ENCODE peak calls at places on chromosomes 11 and 22, in ten cellular contexts. L, K, N, V, G, A, M, Z, J and X are unnamed samples.

GRCh38 chr11:15148181-15148580 is 33.5 kb downstream of the INSC start:
- DNase-seq in L (no peak), K (no peak), N (no peak), V (no peak), G (no peak), A (no peak), M (no peak), Z (no peak), J (no peak), X (no peak)

GRCh38 chr22:20852076-20852475 is 6.5 kb downstream of the PI4KA start:
- DNase-seq in L (no peak), K (no peak), N (no peak), V (no peak), G (no peak), A (no peak), M (no peak), Z (no peak), J (no peak), X (no peak)

GRCh38 chr11:16356057-16356750 is at the start of gene SOX6:
- DNase-seq in L (peak; percentile 33), K (no peak), N (no peak), V (no peak), G (no peak), A (no peak), M (peak; percentile 0), Z (no peak), J (no peak), X (peak; percentile 26)

GRCh38 chr11:33412231-33412630 is 155.1 kb downstream of the HIPK3 start:
- DNase-seq in L (no peak), K (no peak), N (no peak), V (no peak), G (no peak), A (no peak), M (no peak), Z (no peak), J (no peak), X (no peak)

GRCh38 chr11:35146074-35146521 is 7.1 kb downstream of the CD44 start:
- DNase-seq in L (no peak), K (peak; percentile 53), N (no peak), V (no peak), G (no peak), A (no peak), M (no peak), Z (peak; percentile 61), J (peak; percentile 53), X (no peak)

GRCh38 chr22:30216710-30217109 is 29.8 kb downstream of the LIF start:
- DNase-seq in L (no peak), K (no peak), N (no peak), V (no peak), G (no peak), A (no peak), M (peak; percentile 20), Z (no peak), J (no peak), X (no peak)

GRCh38 chr11:6694229-6694535 is 11.0 kb upstream of the MRPL17 start:
- DNase-seq in L (no peak), K (no peak), N (no peak), V (no peak), G (no peak), A (no peak), M (no peak), Z (no peak), J (no peak), X (no peak)

GRCh38 chr11:114290503-114291239 is 5.5 kb upstream of the NNMT start:
- DNase-seq in L (peak; percentile 43), K (no peak), N (no peak), V (no peak), G (no peak), A (no peak), M (no peak), Z (no peak), J (no peak), X (no peak)

GRCh38 chr11:96293583-96293982 is 49.4 kb downstream of the MAML2 start:
- DNase-seq in L (no peak), K (peak; percentile 34), N (no peak), V (no peak), G (peak; percentile 17), A (no peak), M (no peak), Z (no peak), J (no peak), X (no peak)

GRCh38 chr11:44823920-44824704 is 97.3 kb downstream of the TSPAN18 start:
- DNase-seq in L (no peak), K (no peak), N (no peak), V (no peak), G (no peak), A (peak; percentile 55), M (peak; percentile 85), Z (no peak), J (no peak), X (peak; percentile 96)

GRCh38 chr11:17762309-17762974 is 27.9 kb downstream of the KCNC1 start:
- DNase-seq in L (no peak), K (peak; percentile 49), N (no peak), V (no peak), G (peak; percentile 28), A (no peak), M (no peak), Z (no peak), J (no peak), X (no peak)

GRCh38 chr22:37818397-37819099 is 4.6 kb upstream of the GALR3 start:
- DNase-seq in L (peak; percentile 63), K (peak; percentile 89), N (no peak), V (no peak), G (peak; percentile 76), A (peak; percentile 76), M (peak; percentile 91), Z (peak; percentile 71), J (peak; percentile 34), X (peak; percentile 77)

GRCh38 chr11:9680028-9680427 is 16.2 kb downstream of the SWAP70 start:
- DNase-seq in L (no peak), K (no peak), N (no peak), V (no peak), G (no peak), A (no peak), M (no peak), Z (no peak), J (no peak), X (no peak)

GRCh38 chr11:10622957-10623787 is 54.7 kb upstream of the LYVE1 start:
- DNase-seq in L (no peak), K (no peak), N (no peak), V (no peak), G (no peak), A (peak; percentile 37), M (no peak), Z (no peak), J (no peak), X (no peak)

GRCh38 chr22:42022162-42022847 is 23.7 kb downstream of the WBP2NL start:
- DNase-seq in L (no peak), K (peak; percentile 31), N (no peak), V (no peak), G (peak; percentile 36), A (no peak), M (no peak), Z (peak; percentile 18), J (no peak), X (no peak)

GRCh38 chr11:129141748-129142475 is 50.2 kb downstream of the ARHGAP32 start:
- DNase-seq in L (no peak), K (no peak), N (no peak), V (no peak), G (no peak), A (no peak), M (peak; percentile 5), Z (no peak), J (no peak), X (no peak)

GRCh38 chr11:72834905-72835304 is 20.7 kb downstream of the ATG16L2 start:
- DNase-seq in L (no peak), K (no peak), N (no peak), V (no peak), G (no peak), A (no peak), M (no peak), Z (no peak), J (no peak), X (no peak)

GRCh38 chr11:57288771-57289579 is 35.8 kb downstream of the TNKS1BP1 start:
- DNase-seq in L (peak; percentile 77), K (no peak), N (no peak), V (no peak), G (no peak), A (no peak), M (peak; percentile 43), Z (no peak), J (no peak), X (no peak)

GRCh38 chr11:92865352-92865751 is 104.1 kb upstream of the MTNR1B start:
- DNase-seq in L (peak; percentile 30), K (no peak), N (no peak), V (no peak), G (no peak), A (peak; percentile 40), M (no peak), Z (no peak), J (no peak), X (no peak)

GRCh38 chr11:129374993-129375721 is 491 bp upstream of the BARX2 start:
- DNase-seq in L (no peak), K (peak; percentile 27), N (peak; percentile 49), V (no peak), G (no peak), A (peak; percentile 21), M (peak; percentile 80), Z (no peak), J (no peak), X (peak; percentile 70)

GRCh38 chr11:77677138-77677537 is 39.5 kb upstream of the CLNS1A start:
- DNase-seq in L (no peak), K (no peak), N (no peak), V (no peak), G (no peak), A (no peak), M (no peak), Z (no peak), J (no peak), X (no peak)

GRCh38 chr11:121802542-121802941 is 313.5 kb downstream of the BLID start:
- DNase-seq in L (no peak), K (no peak), N (no peak), V (no peak), G (no peak), A (peak; percentile 53), M (peak; percentile 38), Z (no peak), J (no peak), X (peak; percentile 58)

GRCh38 chr11:123308077-123308476 is 113.0 kb upstream of the CLMP start:
- DNase-seq in L (peak; percentile 65), K (no peak), N (no peak), V (no peak), G (no peak), A (no peak), M (no peak), Z (no peak), J (no peak), X (no peak)

GRCh38 chr22:28329582-28330073 is 350.0 kb downstream of the TTC28 start:
- DNase-seq in L (peak; percentile 33), K (no peak), N (no peak), V (no peak), G (no peak), A (no peak), M (no peak), Z (no peak), J (no peak), X (no peak)

GRCh38 chr22:29343313-29343805 is 27.9 kb upstream of the RASL10A start:
- DNase-seq in L (peak; percentile 69), K (no peak), N (no peak), V (no peak), G (no peak), A (peak; percentile 59), M (peak; percentile 70), Z (no peak), J (no peak), X (no peak)

GRCh38 chr11:30504468-30504867 is 81.7 kb downstream of the MPPED2 start:
- DNase-seq in L (no peak), K (no peak), N (no peak), V (no peak), G (no peak), A (no peak), M (no peak), Z (no peak), J (no peak), X (no peak)

GRCh38 chr22:21921729-21922128 is 30.9 kb downstream of the PPM1F start:
- DNase-seq in L (no peak), K (no peak), N (no peak), V (no peak), G (no peak), A (no peak), M (peak; percentile 92), Z (no peak), J (no peak), X (no peak)

GRCh38 chr11:96875772-96876171 is 486.0 kb downstream of the JRKL start:
- DNase-seq in L (no peak), K (no peak), N (no peak), V (no peak), G (no peak), A (no peak), M (no peak), Z (no peak), J (no peak), X (peak; percentile 15)